ENCODE peak calls at places on chromosomes 3 and 15, in six cellular contexts. X is A549, P is K562, G is GM12878, L is NB4, V is HepG2. N is an unnamed sample.

GRCh38 chr3:128859573-128860154 is 19.8 kb upstream of the ACAD9 start:
- DNase-seq in X (no peak), P (no peak), G (no peak), L (peak; percentile 58), V (no peak), N (no peak)

GRCh38 chr3:129672412-129672811 is 65.9 kb upstream of the PLXND1 start:
- DNase-seq in X (no peak), P (no peak), G (no peak), L (no peak), V (no peak), N (no peak)

GRCh38 chr3:106945435-106945834 is 431.8 kb upstream of the CCDC54 start:
- DNase-seq in X (no peak), P (no peak), G (no peak), L (no peak), V (no peak), N (no peak)

GRCh38 chr3:119609301-119609700 is 11.6 kb downstream of the PLA1A start:
- DNase-seq in X (no peak), P (no peak), G (no peak), L (no peak), V (no peak), N (no peak)

GRCh38 chr15:70343961-70344360 is 246.2 kb upstream of the TLE3 start:
- DNase-seq in X (no peak), P (no peak), G (no peak), L (no peak), V (no peak), N (no peak)

GRCh38 chr3:170730071-170730812 is 139.8 kb downstream of the RPL22L1 start:
- DNase-seq in X (no peak), P (peak; percentile 67), G (no peak), L (no peak), V (no peak), N (peak; percentile 54)

GRCh38 chr15:89654847-89655805 is at the start of gene KIF7:
- DNase-seq in X (peak; percentile 60), P (peak; percentile 85), G (no peak), L (no peak), V (peak; percentile 32), N (peak; percentile 63)

GRCh38 chr15:50353999-50354837 is 780 bp downstream of the GABPB1 start:
- DNase-seq in X (peak; percentile 40), P (peak; percentile 70), G (peak; percentile 50), L (peak; percentile 80), V (peak; percentile 85), N (peak; percentile 92)

GRCh38 chr3:36918050-36918449 is 26.8 kb downstream of the TRANK1 start:
- DNase-seq in X (no peak), P (no peak), G (peak; percentile 48), L (no peak), V (no peak), N (no peak)

GRCh38 chr3:34856577-34856976 is 782.7 kb upstream of the ARPP21 start:
- DNase-seq in X (no peak), P (no peak), G (no peak), L (no peak), V (no peak), N (no peak)

GRCh38 chr15:73773428-73773827 is 20.3 kb upstream of the INSYN1 start:
- DNase-seq in X (no peak), P (no peak), G (no peak), L (no peak), V (no peak), N (no peak)

GRCh38 chr15:49902791-49903481 is 216.1 kb downstream of the ATP8B4 start:
- DNase-seq in X (no peak), P (no peak), G (no peak), L (no peak), V (no peak), N (no peak)

GRCh38 chr15:99212401-99212800 is 37.0 kb downstream of the TTC23 start:
- DNase-seq in X (peak; percentile 13), P (no peak), G (no peak), L (no peak), V (no peak), N (no peak)

GRCh38 chr3:139797724-139798343 is 120.1 kb upstream of the NMNAT3 start:
- DNase-seq in X (no peak), P (peak; percentile 43), G (no peak), L (peak; percentile 36), V (no peak), N (no peak)

DNA sequence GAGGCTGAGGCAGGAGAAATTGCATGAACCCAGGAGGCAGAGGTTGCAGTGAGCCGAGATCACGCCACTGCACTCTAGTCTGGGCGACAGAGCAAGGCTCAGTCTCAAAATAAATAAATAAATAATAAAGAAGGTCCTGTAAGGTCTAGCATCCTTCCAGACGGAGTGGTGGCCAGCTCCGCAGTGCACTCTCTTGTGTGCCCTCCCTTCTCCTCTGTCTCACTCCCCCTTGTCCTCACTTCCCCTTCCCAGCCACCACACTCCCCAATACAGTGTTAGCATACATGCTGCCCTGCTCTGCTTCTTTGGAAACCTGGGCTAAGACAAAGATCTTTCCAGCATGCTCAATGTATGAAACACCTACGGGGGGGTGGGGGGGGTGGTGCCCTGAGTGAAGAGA is 3.4 kb upstream of the CLN6 start:
- DNase-seq in X (no peak), P (no peak), G (no peak), L (peak; percentile 87), V (no peak), N (no peak)
- TF ChIP-seq MYC in X (no peak), P (no peak), G (no peak), L (no peak), V (no peak), N (no peak)

DNA sequence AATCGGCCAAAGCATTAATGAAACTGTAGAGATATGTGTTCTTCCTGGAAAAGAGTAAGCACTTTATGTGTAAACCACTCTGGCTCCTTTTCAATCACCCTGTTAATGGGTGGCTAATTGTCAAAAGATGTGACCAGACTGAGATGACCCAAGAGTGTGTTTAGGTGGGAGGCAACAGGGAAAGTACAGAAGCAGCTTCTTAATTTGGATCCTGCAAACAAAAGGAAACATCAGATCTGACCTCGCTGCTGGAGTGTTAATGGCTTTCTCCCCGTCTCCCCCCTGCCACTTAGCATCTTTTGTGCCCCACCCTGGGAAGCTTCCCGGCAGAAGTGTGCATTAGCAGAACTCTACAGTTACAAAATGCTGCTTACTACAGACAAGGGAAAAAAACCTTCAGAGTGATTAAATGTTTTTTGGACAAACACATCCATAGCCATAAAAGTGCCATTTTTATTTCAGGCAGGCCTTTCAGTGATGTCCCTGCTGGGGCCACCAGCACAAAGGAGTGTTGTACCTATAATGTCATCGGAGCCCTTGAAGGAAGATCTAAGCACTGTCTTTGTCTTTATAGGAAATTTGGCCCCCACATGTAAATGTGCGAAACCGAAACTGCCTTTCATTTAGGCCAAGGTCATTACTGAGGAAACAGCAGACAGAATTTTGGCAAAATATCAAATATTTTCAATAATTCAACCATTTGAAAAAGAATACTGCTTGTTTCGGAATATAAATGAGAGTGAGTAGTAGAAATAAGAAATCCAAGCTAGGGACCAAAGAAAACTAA is 311.1 kb downstream of the WDR72 start:
- DNase-seq in X (no peak), P (no peak), G (no peak), L (no peak), V (no peak), N (peak; percentile 7)
- H3K4me3 ChIP-seq in X (no peak overlapping the region), P (no peak overlapping the region), G (no peak overlapping the region), L (no peak overlapping the region), V (no peak overlapping the region), N (no peak overlapping the region)

DNA sequence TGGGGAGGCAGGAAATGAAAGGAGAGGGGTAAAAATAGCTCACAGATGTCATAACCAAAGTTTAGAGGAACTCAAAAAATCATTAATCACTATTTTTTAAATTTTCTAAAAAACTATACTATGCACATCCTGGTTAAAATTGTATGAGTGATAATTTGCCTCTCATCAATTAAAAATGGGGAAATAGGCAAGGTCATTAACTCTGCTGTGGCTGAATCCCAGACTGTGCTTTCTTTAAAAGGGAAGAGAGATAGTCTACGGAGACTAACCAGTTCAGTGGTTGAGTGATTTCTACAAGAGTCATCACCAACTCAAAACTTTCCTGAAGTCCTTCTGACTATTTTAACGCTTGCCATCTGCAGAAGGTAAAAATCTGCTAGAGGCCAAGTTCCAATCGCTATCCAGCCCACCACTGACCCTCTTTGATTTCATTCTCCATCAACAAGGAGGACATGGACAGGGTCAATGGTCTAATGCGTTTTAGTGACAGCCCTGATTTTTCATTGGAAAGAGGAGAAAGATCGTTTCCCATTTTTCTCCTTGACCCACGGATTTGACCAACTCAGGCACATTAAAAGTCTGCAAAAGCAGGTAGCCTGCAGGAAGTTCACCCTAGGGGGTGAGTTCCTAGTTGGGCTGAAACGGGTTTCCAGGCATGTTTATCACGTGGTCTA is 850 bp downstream of the SUCLG2 start:
- DNase-seq in X (no peak), P (no peak), G (no peak), L (peak; percentile 30), V (peak; percentile 54), N (no peak)
- TF ChIP-seq MYC in X (no peak), P (no peak), G (no peak), L (no peak), V (no peak), N (no peak)

GRCh38 chr15:100879461-100880138 is at the start of gene ALDH1A3:
- DNase-seq in X (peak; percentile 89), P (no peak), G (no peak), L (peak; percentile 61), V (no peak), N (no peak)

GRCh38 chr15:100878130-100878529 is 1.5 kb upstream of the ALDH1A3 start:
- DNase-seq in X (no peak), P (no peak), G (no peak), L (no peak), V (no peak), N (no peak)

GRCh38 chr15:100879046-100879445 is 585 bp upstream of the ALDH1A3 start:
- DNase-seq in X (peak; percentile 47), P (no peak), G (no peak), L (no peak), V (no peak), N (no peak)

GRCh38 chr15:100877551-100877950 is 2.1 kb upstream of the ALDH1A3 start:
- DNase-seq in X (no peak), P (no peak), G (no peak), L (no peak), V (no peak), N (no peak)

DNA sequence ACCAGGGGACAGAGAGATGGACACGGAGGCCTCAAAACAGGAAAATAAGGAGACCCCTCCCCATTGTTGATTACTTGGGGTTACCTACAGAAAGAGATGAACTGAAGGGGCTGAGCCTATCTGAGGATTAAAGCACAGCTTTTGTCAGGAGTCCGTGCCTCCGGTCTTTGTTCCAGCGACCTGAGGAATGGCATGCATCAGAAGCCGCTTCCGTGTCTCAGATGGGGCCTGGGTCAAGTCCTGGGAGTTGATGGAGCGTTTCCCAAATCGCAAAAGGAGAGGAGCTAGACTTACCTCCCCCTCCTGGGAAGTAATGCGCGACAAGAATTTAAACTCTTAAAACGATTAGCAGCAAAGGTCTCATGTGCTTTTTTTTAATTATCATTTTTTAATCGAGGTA is 1.0 kb upstream of the ALDH1A3 start:
- DNase-seq in X (no peak), P (no peak), G (no peak), L (no peak), V (no peak), N (no peak)
- H3K4me3 ChIP-seq in X (peak overlapping the region; percentile 75), P (no peak overlapping the region), G (no peak overlapping the region), L (no peak overlapping the region), V (no peak overlapping the region), N (no peak overlapping the region)